ENCODE peak calls at places on chromosomes 11 and 22, in nine cellular contexts. J is CD4-positive, alpha-beta T cell; E is psoas muscle; T is HFFc6; U is type B pancreatic cell; C is epithelial cell of esophagus; D is AG09309; Q is CD8-positive, alpha-beta T cell; P is AG09319. S is an unnamed sample.

GRCh38 chr11:120180571-120181445 is 30.0 kb upstream of the OAF start:
- DNase-seq in U (peak; percentile 60), T (peak; percentile 91), C (peak; percentile 68), J (no peak), D (no peak), Q (no peak), E (no peak), P (no peak), S (peak; percentile 79)

GRCh38 chr11:132556316-132556715 is 976.0 kb downstream of the OPCML start:
- DNase-seq in J (no peak), D (no peak), T (no peak), U (no peak), E (no peak), C (no peak), Q (no peak), P (no peak), S (no peak)

GRCh38 chr22:38127869-38128268 is 17.4 kb upstream of the BAIAP2L2 start:
- DNase-seq in C (no peak), P (no peak), T (no peak), J (no peak), E (no peak), U (no peak), D (no peak), Q (no peak), S (no peak)

GRCh38 chr11:130219148-130219547 is 59.6 kb downstream of the ST14 start:
- DNase-seq in Q (no peak), J (no peak), C (no peak), U (no peak), P (no peak), T (no peak), E (no peak), D (no peak), S (peak; percentile 44)

GRCh38 chr11:79438631-79439429 is 2.0 kb downstream of the TENM4 start:
- DNase-seq in Q (no peak), U (no peak), P (no peak), J (no peak), T (no peak), C (peak; percentile 68), E (no peak), D (no peak), S (no peak)

GRCh38 chr11:2551131-2551530 is 106.3 kb downstream of the KCNQ1 start:
- DNase-seq in T (no peak), P (no peak), J (no peak), D (no peak), E (peak; percentile 5), U (no peak), Q (no peak), C (no peak), S (no peak)

GRCh38 chr11:25755918-25756584 is 575.9 kb upstream of the ANO3 start:
- DNase-seq in J (no peak), P (no peak), T (no peak), U (no peak), D (no peak), C (no peak), Q (no peak), E (no peak), S (peak; percentile 81)

GRCh38 chr11:70205049-70205725 is 2.1 kb downstream of the FADD start:
- DNase-seq in P (no peak), E (no peak), J (no peak), D (no peak), C (no peak), T (no peak), Q (no peak), U (no peak), S (no peak)

GRCh38 chr22:43126506-43127165 is 16.1 kb downstream of the BIK start:
- DNase-seq in T (peak; percentile 59), C (peak; percentile 89), E (no peak), Q (no peak), U (no peak), D (peak; percentile 11), J (no peak), P (no peak), S (no peak)

GRCh38 chr22:28992565-28993326 is 68.9 kb downstream of the C22orf31 start:
- DNase-seq in U (no peak), Q (no peak), T (no peak), C (no peak), J (no peak), P (no peak), E (no peak), D (no peak), S (no peak)

GRCh38 chr11:5289696-5290095 is 12.1 kb downstream of the OR51B4 start:
- DNase-seq in Q (no peak), T (no peak), U (no peak), P (no peak), E (no peak), C (no peak), J (no peak), D (no peak), S (no peak)

GRCh38 chr11:13831707-13832106 is 130.8 kb upstream of the SPON1 start:
- DNase-seq in E (no peak), D (no peak), U (no peak), P (no peak), Q (no peak), C (no peak), T (no peak), J (no peak), S (no peak)

GRCh38 chr22:24875862-24876506 is 70.0 kb downstream of the SGSM1 start:
- DNase-seq in C (peak; percentile 21), E (no peak), J (no peak), D (no peak), P (no peak), U (no peak), T (no peak), Q (peak; percentile 9), S (no peak)

GRCh38 chr22:36067237-36067558 is 38.6 kb upstream of the RBFOX2 start:
- DNase-seq in Q (no peak), E (no peak), J (no peak), C (no peak), U (no peak), D (no peak), T (no peak), P (no peak), S (no peak)

GRCh38 chr22:39543095-39543494 is 10.5 kb upstream of the RPS19BP1 start:
- DNase-seq in D (no peak), J (no peak), E (no peak), U (no peak), C (peak; percentile 44), P (no peak), T (no peak), Q (no peak), S (no peak)
- TF ChIP-seq CTCF in D (peak; percentile 45), J (no peak), E (no peak), U (peak; percentile 67), C (peak; percentile 53), P (peak; percentile 45), T (peak; percentile 72), Q (no peak), S (peak; percentile 53)

GRCh38 chr22:50012201-50013181 is at the start of gene IL17REL:
- DNase-seq in E (no peak), C (no peak), U (no peak), D (no peak), Q (no peak), T (peak; percentile 6), P (no peak), J (no peak), S (peak; percentile 85)
- TF ChIP-seq CTCF in E (no peak), C (no peak), U (no peak), D (peak; percentile 37), Q (no peak), T (no peak), P (peak; percentile 25), J (no peak), S (peak; percentile 34)

DNA sequence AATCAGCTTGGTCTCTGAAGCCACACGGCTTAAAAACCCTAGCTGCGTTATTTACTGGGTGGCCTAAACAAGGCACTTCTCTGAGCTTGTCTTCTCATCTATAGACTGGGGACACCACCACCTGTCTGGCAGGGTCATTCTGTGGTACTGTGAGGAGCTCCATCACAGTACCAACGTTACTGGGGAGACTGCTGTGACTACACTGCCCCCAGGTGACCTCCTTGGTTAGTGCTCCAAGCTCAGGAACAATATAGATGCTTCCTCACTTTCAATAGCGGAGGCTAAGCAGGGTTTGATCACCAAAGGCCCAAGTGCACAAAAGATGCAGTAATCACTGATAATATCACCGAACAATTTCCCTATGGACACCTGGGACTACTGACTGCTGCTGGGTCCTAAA is 18.9 kb downstream of the PRPF19 start:
- DNase-seq in Q (peak; percentile 37), U (no peak), C (peak; percentile 61), J (no peak), E (peak; percentile 46), D (no peak), T (peak; percentile 53), P (no peak), S (no peak)
- TF ChIP-seq CTCF in Q (peak; percentile 52), U (peak; percentile 62), C (peak; percentile 48), J (no peak), E (peak; percentile 45), D (peak; percentile 75), T (peak; percentile 75), P (peak; percentile 67), S (peak; percentile 69)

GRCh38 chr11:12544986-12545775 is 129.0 kb upstream of the TEAD1 start:
- DNase-seq in D (no peak), U (no peak), T (no peak), E (no peak), P (no peak), Q (no peak), J (no peak), C (peak; percentile 24), S (peak; percentile 74)

GRCh38 chr11:12541588-12542151 is 132.6 kb upstream of the TEAD1 start:
- DNase-seq in J (no peak), E (no peak), P (no peak), T (no peak), U (no peak), C (no peak), Q (no peak), D (no peak), S (peak; percentile 64)

GRCh38 chr11:12546122-12546521 is 128.1 kb upstream of the TEAD1 start:
- DNase-seq in P (no peak), D (no peak), T (no peak), U (no peak), E (no peak), J (no peak), C (no peak), Q (no peak), S (peak; percentile 68)

GRCh38 chr11:12542186-12542935 is 131.9 kb upstream of the TEAD1 start:
- DNase-seq in Q (no peak), D (no peak), C (peak; percentile 16), J (no peak), E (no peak), P (no peak), T (no peak), U (peak; percentile 61), S (peak; percentile 73)

DNA sequence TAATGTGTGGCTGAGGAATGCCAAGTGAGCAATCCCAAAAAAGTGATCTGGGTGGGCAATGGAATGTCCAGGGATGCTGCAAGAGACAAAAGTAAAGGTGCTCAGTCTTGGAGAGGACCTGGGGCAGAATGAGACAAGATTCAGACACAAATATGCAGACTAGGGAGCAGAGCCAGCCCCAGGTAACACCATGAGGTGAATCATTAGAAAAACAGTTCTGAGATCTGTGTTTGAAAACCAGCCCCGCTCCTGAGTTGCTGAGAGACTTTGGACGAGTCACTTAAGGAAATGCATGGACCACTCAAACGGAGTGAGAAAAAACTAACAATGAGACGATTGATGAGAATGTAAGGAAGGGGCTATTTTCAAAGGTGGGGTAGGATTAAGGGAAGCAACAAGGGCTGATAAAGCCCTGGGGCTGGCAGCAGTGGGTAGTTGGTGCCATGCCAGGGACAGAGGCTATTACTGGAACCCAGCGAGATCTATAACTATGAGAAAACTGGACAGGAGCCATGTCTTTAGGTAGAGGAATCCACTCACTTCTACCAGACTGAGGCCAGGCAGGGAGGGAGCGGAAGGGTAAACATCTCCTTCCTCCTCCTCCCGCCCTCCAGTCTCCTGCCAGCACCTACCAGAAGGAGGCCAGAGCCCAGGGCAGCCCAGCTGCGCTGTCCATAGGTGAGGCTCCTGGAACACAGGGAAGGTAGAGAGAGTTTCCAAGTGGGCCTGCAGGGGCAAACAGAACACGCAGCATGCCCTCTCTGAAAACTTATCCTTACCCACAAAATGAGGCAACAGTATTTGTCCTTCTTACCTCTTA is 130.4 kb upstream of the TEAD1 start:
- DNase-seq in U (no peak), Q (no peak), T (no peak), C (peak; percentile 84), D (no peak), P (no peak), J (no peak), E (no peak), S (peak; percentile 67)
- TF ChIP-seq CTCF in U (no peak), Q (no peak), T (no peak), C (no peak), D (no peak), P (no peak), J (no peak), E (no peak), S (no peak)

S was measured in osteocyte.